ENCODE peak calls at places on chromosomes 5 and 9, in four cellular contexts. One of them, this sample, is unnamed.

GRCh38 chr9:127163409-127163808 is 41.0 kb upstream of the ANGPTL2 start:
- DNase-seq in heart left ventricle: no peak
- DNase-seq in AG10803: peak
- DNase-seq in tibial nerve: no peak
- DNase-seq in this sample: peak

GRCh38 chr5:36153299-36153677 is 1.4 kb downstream of the SKP2 start:
- DNase-seq in tibial nerve: no peak
- DNase-seq in heart left ventricle: no peak
- DNase-seq in AG10803: no peak
- DNase-seq in this sample: no peak

GRCh38 chr5:29811914-29812679 is 1381.4 kb upstream of the CDH6 start:
- DNase-seq in tibial nerve: no peak
- DNase-seq in heart left ventricle: no peak
- DNase-seq in AG10803: no peak
- DNase-seq in this sample: no peak

GRCh38 chr9:123925820-123926219 is 4.1 kb downstream of the DENND1A start:
- DNase-seq in AG10803: peak
- DNase-seq in heart left ventricle: no peak
- DNase-seq in tibial nerve: no peak
- DNase-seq in this sample: no peak

GRCh38 chr9:134612309-134612708 is 29.3 kb upstream of the COL5A1 start:
- DNase-seq in AG10803: no peak
- DNase-seq in tibial nerve: no peak
- DNase-seq in heart left ventricle: no peak
- DNase-seq in this sample: no peak

GRCh38 chr5:9761706-9762105 is 131.6 kb upstream of the TAS2R1 start:
- DNase-seq in AG10803: no peak
- DNase-seq in heart left ventricle: no peak
- DNase-seq in tibial nerve: no peak
- DNase-seq in this sample: no peak

GRCh38 chr5:74044936-74045335 is 418.9 kb downstream of the ARHGEF28 start:
- DNase-seq in tibial nerve: no peak
- DNase-seq in heart left ventricle: no peak
- DNase-seq in AG10803: no peak
- DNase-seq in this sample: no peak

GRCh38 chr5:12354686-12355085 is 450.4 kb upstream of the CTNND2 start:
- DNase-seq in tibial nerve: no peak
- DNase-seq in heart left ventricle: no peak
- DNase-seq in AG10803: no peak
- DNase-seq in this sample: no peak

GRCh38 chr9:27088981-27089380 is 20.0 kb upstream of the TEK start:
- DNase-seq in heart left ventricle: no peak
- DNase-seq in tibial nerve: no peak
- DNase-seq in AG10803: peak
- DNase-seq in this sample: peak

GRCh38 chr5:161740433-161740832 is 54.9 kb downstream of the GABRA6 start:
- DNase-seq in heart left ventricle: no peak
- DNase-seq in AG10803: no peak
- DNase-seq in tibial nerve: no peak
- DNase-seq in this sample: no peak

GRCh38 chr5:10321882-10322281 is 14.2 kb upstream of the CMBL start:
- DNase-seq in heart left ventricle: no peak
- DNase-seq in AG10803: no peak
- DNase-seq in tibial nerve: no peak
- DNase-seq in this sample: no peak

GRCh38 chr9:78011037-78011436 is 20.6 kb downstream of the GNAQ start:
- DNase-seq in AG10803: no peak
- DNase-seq in heart left ventricle: no peak
- DNase-seq in tibial nerve: no peak
- DNase-seq in this sample: no peak

GRCh38 chr9:106769331-106769730 is 93.6 kb upstream of the ZNF462 start:
- DNase-seq in AG10803: peak
- DNase-seq in heart left ventricle: no peak
- DNase-seq in tibial nerve: no peak
- DNase-seq in this sample: no peak

GRCh38 chr5:122789461-122790171 is 14.7 kb downstream of the SNX2 start:
- DNase-seq in heart left ventricle: no peak
- DNase-seq in tibial nerve: no peak
- DNase-seq in AG10803: no peak
- DNase-seq in this sample: no peak

GRCh38 chr9:75615284-75615683 is 275.2 kb upstream of the PCSK5 start:
- DNase-seq in AG10803: no peak
- DNase-seq in heart left ventricle: no peak
- DNase-seq in tibial nerve: no peak
- DNase-seq in this sample: no peak

GRCh38 chr5:16345454-16345853 is 120.1 kb downstream of the ZNF622 start:
- DNase-seq in tibial nerve: no peak
- DNase-seq in AG10803: peak
- DNase-seq in heart left ventricle: no peak
- DNase-seq in this sample: peak

GRCh38 chr9:137544176-137544755 is 5.9 kb downstream of the PNPLA7 start:
- DNase-seq in AG10803: peak
- DNase-seq in heart left ventricle: no peak
- DNase-seq in tibial nerve: no peak
- DNase-seq in this sample: peak

GRCh38 chr5:128782446-128782845 is 182.8 kb upstream of the SLC27A6 start:
- DNase-seq in heart left ventricle: peak
- DNase-seq in AG10803: peak
- DNase-seq in tibial nerve: peak
- DNase-seq in this sample: peak

GRCh38 chr9:128340691-128341434 is 536 bp downstream of the SLC27A4 start:
- DNase-seq in tibial nerve: no peak
- DNase-seq in heart left ventricle: no peak
- DNase-seq in AG10803: no peak
- DNase-seq in this sample: no peak

GRCh38 chr5:7321724-7322123 is 74.2 kb upstream of the ADCY2 start:
- DNase-seq in heart left ventricle: no peak
- DNase-seq in AG10803: peak
- DNase-seq in tibial nerve: peak
- DNase-seq in this sample: peak

GRCh38 chr5:35131723-35132122 is 84.0 kb upstream of the AGXT2 start:
- DNase-seq in AG10803: no peak
- DNase-seq in tibial nerve: no peak
- DNase-seq in heart left ventricle: no peak
- DNase-seq in this sample: peak

GRCh38 chr9:98172604-98173003 is 19.8 kb downstream of the CORO2A start:
- DNase-seq in heart left ventricle: no peak
- DNase-seq in AG10803: no peak
- DNase-seq in tibial nerve: no peak
- DNase-seq in this sample: no peak

GRCh38 chr9:105067895-105068580 is 140.1 kb upstream of the ABCA1 start:
- DNase-seq in heart left ventricle: no peak
- DNase-seq in tibial nerve: no peak
- DNase-seq in AG10803: peak
- DNase-seq in this sample: peak

GRCh38 chr5:177378884-177379883 is 5.0 kb upstream of the SLC34A1 start:
- DNase-seq in AG10803: peak
- DNase-seq in heart left ventricle: no peak
- DNase-seq in tibial nerve: no peak
- DNase-seq in this sample: peak

DNA sequence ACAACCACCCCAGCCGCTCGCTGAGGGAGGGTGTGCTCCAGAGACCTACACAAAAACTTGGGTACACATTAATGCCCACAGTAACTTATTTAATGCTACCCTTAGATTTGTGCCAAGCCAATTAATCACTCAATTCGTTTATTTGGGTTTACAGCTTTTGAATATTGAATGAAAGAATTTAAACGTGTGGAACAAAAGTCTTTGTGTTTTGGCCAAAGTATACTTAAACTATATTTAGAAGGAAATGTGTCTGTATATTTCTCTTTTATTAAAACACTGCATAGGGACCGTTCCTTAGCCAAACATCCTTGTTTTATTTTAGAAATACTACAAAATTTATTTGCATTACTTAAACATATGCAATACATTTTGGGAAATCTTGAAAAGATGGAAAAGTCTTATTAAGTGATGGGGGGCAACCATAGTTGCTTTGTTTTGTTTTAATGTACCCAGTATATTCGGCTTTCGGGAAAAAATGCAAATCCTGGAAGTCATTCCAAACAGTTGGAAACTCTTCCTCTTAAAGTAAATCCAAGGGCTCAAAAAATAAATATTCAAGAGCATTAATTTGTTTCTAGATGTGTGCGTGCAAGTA is 11.8 kb downstream of the ZNF608 start:
- DNase-seq in heart left ventricle: no peak
- DNase-seq in AG10803: no peak
- DNase-seq in tibial nerve: no peak
- DNase-seq in this sample: no peak
- H3K4me3 ChIP-seq in heart left ventricle: peak
- H3K4me3 ChIP-seq in AG10803: no peak
- H3K4me3 ChIP-seq in tibial nerve: peak
- H3K4me3 ChIP-seq in this sample: peak

DNA sequence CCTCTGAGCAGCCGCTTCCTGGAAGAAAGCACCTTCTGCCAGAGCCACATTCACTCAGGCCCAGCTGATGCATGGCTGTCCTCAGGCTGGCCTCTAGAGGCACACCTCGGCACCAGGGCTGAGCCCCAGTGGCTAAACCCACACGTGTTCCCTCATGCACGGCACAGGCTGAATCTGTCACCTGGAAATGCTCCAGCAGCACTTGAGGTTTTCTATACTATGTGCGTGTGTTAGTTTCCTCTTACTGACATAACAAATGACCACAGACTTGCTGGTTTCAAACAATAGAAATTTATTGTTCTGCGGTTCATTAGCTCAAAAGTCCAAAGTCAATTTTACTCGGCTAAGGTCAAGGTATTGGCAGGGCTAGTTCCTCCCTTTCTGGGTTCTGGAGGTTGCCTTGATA is 141.4 kb downstream of the LRRC70 start:
- DNase-seq in heart left ventricle: no peak
- DNase-seq in tibial nerve: no peak
- DNase-seq in AG10803: peak
- DNase-seq in this sample: peak
- TF ChIP-seq CTCF in heart left ventricle: no peak
- TF ChIP-seq CTCF in tibial nerve: no peak
- TF ChIP-seq CTCF in AG10803: no peak
- TF ChIP-seq CTCF in this sample: peak

GRCh38 chr9:101486693-101487442 is 46.8 kb upstream of the RNF20 start:
- DNase-seq in tibial nerve: no peak
- DNase-seq in heart left ventricle: peak
- DNase-seq in AG10803: peak
- DNase-seq in this sample: peak
- H3K4me3 ChIP-seq in tibial nerve: peak
- H3K4me3 ChIP-seq in heart left ventricle: peak
- H3K4me3 ChIP-seq in AG10803: peak
- H3K4me3 ChIP-seq in this sample: peak

DNA sequence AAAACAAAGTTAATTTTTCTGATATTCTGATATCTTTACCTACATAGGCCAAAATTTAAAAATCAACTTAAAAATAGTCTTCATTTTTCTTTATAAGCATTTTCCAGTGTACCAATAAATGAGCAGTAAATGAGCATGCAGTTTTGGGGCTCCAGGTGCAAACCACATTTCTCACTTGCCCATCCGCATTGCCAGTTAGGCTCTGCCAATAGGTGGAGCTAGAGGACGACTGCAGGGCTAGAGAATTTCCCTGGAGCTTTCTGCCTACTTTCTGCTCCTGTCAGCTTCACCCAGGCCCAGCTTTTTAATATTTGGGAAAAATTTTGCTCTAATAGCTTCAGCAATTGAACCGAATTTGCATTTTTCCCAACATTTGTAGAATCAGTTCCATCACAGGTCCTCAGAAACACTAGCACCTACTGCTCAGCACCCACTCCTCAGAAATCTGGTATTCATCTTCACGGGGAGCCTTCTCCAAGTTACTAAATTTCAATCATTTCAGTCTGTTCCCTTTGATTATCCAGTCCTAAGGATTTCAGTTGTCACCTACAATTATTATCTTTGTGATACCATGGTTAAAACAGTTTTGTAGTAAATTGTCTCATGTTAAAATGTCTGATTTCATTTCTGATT is 104.8 kb upstream of the FAM174A start:
- DNase-seq in AG10803: peak
- DNase-seq in heart left ventricle: peak
- DNase-seq in tibial nerve: peak
- DNase-seq in this sample: peak
- TF ChIP-seq CTCF in AG10803: peak
- TF ChIP-seq CTCF in heart left ventricle: peak
- TF ChIP-seq CTCF in tibial nerve: peak
- TF ChIP-seq CTCF in this sample: peak